ENCODE peak calls at places on chromosomes 11 and 22, in six cellular contexts. O is H9, R is IMR-90, B is mesenchymal stem cell, M is H1, Y is trophoblast cell. L is an unnamed sample.

GRCh38 chr22:39985383-39986045 is 9.2 kb upstream of the FAM83F start:
- DNase-seq in R (no peak), O (no peak), M (no peak), Y (no peak), B (no peak), L (no peak)

GRCh38 chr11:36312593-36312990 is 16.5 kb downstream of the PRR5L start:
- DNase-seq in R (peak; percentile 86), Y (no peak), M (no peak), O (no peak), B (peak; percentile 88), L (no peak)

GRCh38 chr11:69498614-69499175 is 17.2 kb downstream of the LINC01488 start:
- DNase-seq in O (no peak), B (no peak), M (no peak), R (no peak), Y (no peak), L (no peak)

GRCh38 chr22:43166132-43166930 is 15.0 kb downstream of the TSPO start:
- DNase-seq in B (no peak), M (no peak), R (no peak), O (no peak), Y (no peak), L (no peak)

GRCh38 chr11:78643676-78644056 is 69.0 kb upstream of the NARS2 start:
- DNase-seq in B (no peak), Y (no peak), O (no peak), M (no peak), R (no peak), L (no peak)

GRCh38 chr11:60251485-60252207 is 8.7 kb upstream of the MS4A4E start:
- DNase-seq in M (no peak), B (peak; percentile 37), Y (peak; percentile 72), O (peak; percentile 39), R (no peak), L (peak; percentile 45)

GRCh38 chr11:33970984-33971466 is 79.1 kb upstream of the LMO2 start:
- DNase-seq in O (peak; percentile 51), B (peak; percentile 61), R (peak; percentile 50), M (peak; percentile 53), Y (peak; percentile 71), L (peak; percentile 47)

GRCh38 chr11:20873054-20873453 is 203.7 kb downstream of the NELL1 start:
- DNase-seq in M (peak; percentile 66), Y (peak; percentile 17), R (no peak), O (peak; percentile 68), B (no peak), L (peak; percentile 48)

GRCh38 chr11:73225001-73225686 is 7.1 kb downstream of the P2RY2 start:
- DNase-seq in R (no peak), O (no peak), M (no peak), B (no peak), Y (peak; percentile 84), L (no peak)

GRCh38 chr11:80167766-80168165 is 726.9 kb upstream of the TENM4 start:
- DNase-seq in M (no peak), Y (no peak), B (peak; percentile 20), R (no peak), O (no peak), L (peak; percentile 12)

GRCh38 chr22:43273902-43274484 is 69.2 kb downstream of the SCUBE1 start:
- DNase-seq in M (peak; percentile 69), R (peak; percentile 46), Y (peak; percentile 83), B (peak; percentile 71), O (peak; percentile 84), L (peak; percentile 54)

GRCh38 chr11:73203790-73204189 is 14.3 kb upstream of the P2RY2 start:
- DNase-seq in B (no peak), O (no peak), M (no peak), R (no peak), Y (no peak), L (no peak)

GRCh38 chr11:71284525-71285092 is 32.2 kb upstream of the SHANK2 start:
- DNase-seq in Y (peak; percentile 30), R (no peak), B (no peak), O (no peak), M (no peak), L (no peak)

GRCh38 chr11:125069008-125069407 is 5.9 kb downstream of the SLC37A2 start:
- DNase-seq in M (no peak), Y (no peak), O (no peak), B (no peak), R (peak; percentile 22), L (no peak)

GRCh38 chr11:87719311-87720073 is 455.8 kb downstream of the RAB38 start:
- DNase-seq in Y (peak; percentile 21), R (no peak), B (no peak), M (no peak), O (no peak), L (no peak)

GRCh38 chr11:18404062-18404461 is 8.1 kb upstream of the LDHC start:
- DNase-seq in B (no peak), M (no peak), O (no peak), R (no peak), Y (no peak), L (no peak)

GRCh38 chr11:9787981-9788521 is 124.2 kb downstream of the SWAP70 start:
- DNase-seq in Y (no peak), M (no peak), O (no peak), B (peak; percentile 44), R (peak; percentile 95), L (no peak)

GRCh38 chr11:96391698-96392307 is 2.0 kb downstream of the JRKL start:
- DNase-seq in Y (no peak), M (no peak), R (no peak), O (no peak), B (no peak), L (no peak)

GRCh38 chr11:116112031-116112935 is 608.1 kb upstream of the CADM1 start:
- DNase-seq in O (peak; percentile 15), M (no peak), R (no peak), Y (no peak), B (no peak), L (no peak)

GRCh38 chr11:94168882-94169281 is 40.2 kb downstream of the PANX1 start:
- DNase-seq in Y (no peak), R (no peak), O (no peak), M (no peak), B (no peak), L (no peak)

GRCh38 chr22:37823134-37823985 is at the start of gene GALR3:
- DNase-seq in Y (no peak), M (peak; percentile 48), R (no peak), B (no peak), O (no peak), L (no peak)

DNA sequence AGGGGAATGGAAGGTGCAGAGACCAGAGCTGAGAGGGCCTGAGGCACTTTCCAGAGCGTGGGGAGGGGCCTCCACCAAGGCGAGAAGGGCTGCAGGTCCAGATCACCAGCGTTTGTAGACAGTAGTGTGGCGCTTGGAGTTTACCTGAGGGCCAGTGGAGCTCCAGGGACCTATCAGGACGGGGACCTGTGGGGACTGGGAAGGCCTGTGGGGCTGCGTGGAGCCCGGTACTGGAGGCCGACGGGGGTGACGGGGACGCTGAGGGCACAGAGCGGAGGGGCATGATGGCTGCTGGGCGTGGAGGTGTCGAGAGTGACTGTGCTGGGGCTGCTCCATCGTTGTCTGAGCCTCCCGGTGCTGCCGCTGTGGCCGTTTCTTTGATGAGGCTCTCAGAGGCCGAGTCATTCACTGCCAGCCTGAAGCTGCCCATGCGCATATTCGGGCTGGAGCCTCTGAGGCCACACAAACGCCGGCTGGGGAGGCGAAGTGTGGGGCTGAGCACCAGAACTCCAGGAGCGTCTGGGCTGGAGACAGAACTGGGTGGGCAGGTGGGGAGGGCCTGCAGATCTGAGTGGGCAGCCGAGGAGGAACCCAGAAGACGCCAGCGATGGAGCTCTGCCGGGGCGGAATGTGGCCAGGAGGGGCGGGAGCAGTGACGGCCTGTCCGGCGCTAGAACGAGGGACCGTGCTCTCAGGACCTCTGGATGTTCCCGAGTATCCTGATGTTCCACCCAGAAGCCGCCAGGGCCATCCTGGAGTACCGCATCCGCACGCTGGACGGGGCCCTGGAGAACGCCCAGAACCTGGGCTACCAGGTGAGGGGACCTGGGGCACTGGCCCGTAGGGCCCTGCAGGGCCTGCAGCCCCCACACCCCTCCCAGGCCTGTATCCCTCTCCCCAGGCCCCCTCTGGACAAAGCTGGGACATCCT is 2.6 kb downstream of the PGGHG start:
- DNase-seq in R (no peak), B (no peak), O (no peak), M (no peak), Y (no peak), L (no peak)
- H3K23ac ChIP-seq in R (no peak overlapping the region), B (no peak overlapping the region), O (no peak overlapping the region), M (no peak overlapping the region), Y (no peak overlapping the region), L (peak overlapping the region; percentile 93)

DNA sequence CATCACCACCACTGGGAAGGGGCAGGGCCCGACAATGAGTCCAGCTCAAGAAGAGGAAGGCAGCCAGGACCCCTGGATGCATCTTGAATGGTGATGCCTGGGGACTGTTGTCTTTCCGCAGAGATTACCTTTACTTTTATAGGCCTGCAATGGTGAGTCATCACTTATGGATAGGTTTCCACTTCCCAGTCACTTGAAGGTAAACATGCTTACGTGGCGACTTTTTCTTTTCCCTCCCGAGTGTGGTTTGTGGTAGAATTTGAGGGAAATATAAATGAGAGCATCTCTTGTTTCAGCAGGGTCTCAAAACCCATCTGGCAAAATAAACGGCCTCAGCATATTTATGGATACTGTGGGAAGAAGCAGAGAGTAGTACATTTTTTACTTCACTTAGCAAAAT is at the start of gene MMP13:
- DNase-seq in Y (no peak), R (no peak), B (no peak), O (no peak), M (no peak), L (no peak)
- H2AFZ ChIP-seq in Y (no peak within 1 kb of the TSS), R (no peak within 1 kb of the TSS), B (no peak within 1 kb of the TSS), O (no peak within 1 kb of the TSS), M (peak within 1 kb of the TSS; percentile 15), L (no peak within 1 kb of the TSS)

GRCh38 chr11:75775056-75775455 is 6.5 kb downstream of the DGAT2 start:
- DNase-seq in M (no peak), Y (no peak), O (peak; percentile 60), R (no peak), B (no peak), L (no peak)

GRCh38 chr11:75778962-75779361 is 10.4 kb downstream of the DGAT2 start:
- DNase-seq in M (no peak), Y (no peak), B (no peak), O (no peak), R (no peak), L (no peak)

GRCh38 chr11:75773595-75774353 is 5.2 kb downstream of the DGAT2 start:
- DNase-seq in Y (no peak), M (no peak), R (no peak), O (no peak), B (no peak), L (no peak)

GRCh38 chr11:75777461-75778110 is 9.0 kb downstream of the DGAT2 start:
- DNase-seq in O (no peak), M (no peak), R (no peak), Y (no peak), B (no peak), L (no peak)

GRCh38 chr11:75776546-75776945 is 8.0 kb downstream of the DGAT2 start:
- DNase-seq in B (no peak), O (no peak), R (no peak), Y (no peak), M (no peak), L (no peak)
- H2AK5ac ChIP-seq in B (no peak overlapping the region), O (no peak overlapping the region), R (no peak overlapping the region), Y (no peak overlapping the region), M (no peak overlapping the region), L (no peak overlapping the region)

DNA sequence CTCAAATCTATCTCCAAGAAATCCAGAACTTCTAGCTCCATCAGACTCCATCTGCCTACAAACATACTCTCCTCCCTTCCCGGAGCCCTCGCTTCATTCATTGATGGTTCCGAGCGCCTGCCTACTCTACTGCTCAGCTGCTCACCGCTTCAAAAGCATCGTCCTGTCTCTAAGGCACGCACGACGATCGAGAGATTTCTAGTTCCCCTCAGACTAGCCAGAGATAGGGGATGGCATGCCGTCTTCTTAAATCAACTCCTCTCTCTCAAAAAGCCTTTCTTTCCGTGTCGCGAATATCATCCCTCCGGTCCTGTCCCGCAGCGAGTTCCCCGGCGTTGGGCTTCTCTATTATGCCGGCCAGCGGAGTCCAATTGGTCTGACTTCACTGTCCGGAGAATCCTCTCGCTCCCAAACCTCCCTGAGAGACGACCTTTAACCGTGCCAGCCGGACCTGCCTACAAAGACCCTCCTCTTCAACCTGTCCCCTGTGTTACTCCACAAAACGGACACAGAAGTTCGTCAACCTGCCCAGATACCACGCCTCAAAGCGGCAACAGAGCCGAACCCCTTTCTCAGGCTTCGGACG is 592 bp downstream of the EEF1G start:
- DNase-seq in B (peak; percentile 45), R (no peak), M (no peak), Y (peak; percentile 42), O (no peak), L (no peak)
- H3K23ac ChIP-seq in B (peak overlapping the region; percentile 56), R (peak overlapping the region; percentile 99), M (no peak overlapping the region), Y (no peak overlapping the region), O (no peak overlapping the region), L (peak overlapping the region; percentile 15)